ENCODE peak calls at places on chromosomes 11 and 22, in four cellular contexts. Z is astrocyte of the spinal cord, E is HT1080, J is GM23248. F is an unnamed sample.

GRCh38 chr22:31286360-31287255 is 5.7 kb downstream of the PIK3IP1 start:
- DNase-seq in J (no peak), E (no peak), Z (no peak), F (no peak)

GRCh38 chr11:100689141-100689540 is 2.1 kb downstream of the ARHGAP42 start:
- DNase-seq in Z (no peak), E (no peak), J (no peak), F (no peak)

GRCh38 chr11:78740175-78741161 is 165.8 kb upstream of the NARS2 start:
- DNase-seq in E (no peak), J (no peak), Z (no peak), F (no peak)

GRCh38 chr22:19799322-19800190 is 39.0 kb downstream of the TBX1 start:
- DNase-seq in J (peak; percentile 98), E (peak; percentile 76), Z (peak; percentile 94), F (peak; percentile 97)

GRCh38 chr11:112336356-112336886 is 75.8 kb upstream of the PLET1 start:
- DNase-seq in Z (no peak), E (no peak), J (no peak), F (no peak)

GRCh38 chr11:1219836-1220810 is 2.7 kb upstream of the MUC5B start:
- DNase-seq in E (no peak), Z (no peak), J (no peak), F (no peak)

GRCh38 chr11:32919338-32919737 is 26.7 kb downstream of the QSER1 start:
- DNase-seq in E (no peak), J (no peak), Z (no peak), F (no peak)

GRCh38 chr11:1880746-1881441 is 10.8 kb downstream of the PRR33 start:
- DNase-seq in J (no peak), Z (no peak), E (no peak), F (no peak)

GRCh38 chr22:23062616-23063538 is 7.4 kb upstream of the GNAZ start:
- DNase-seq in E (no peak), Z (no peak), J (no peak), F (no peak)

GRCh38 chr22:42717197-42717967 is 3.3 kb downstream of the A4GALT start:
- DNase-seq in E (no peak), Z (no peak), J (peak; percentile 33), F (peak; percentile 45)

GRCh38 chr11:68498903-68499883 is 38.6 kb downstream of the PPP6R3 start:
- DNase-seq in Z (no peak), E (no peak), J (no peak), F (no peak)

GRCh38 chr22:31230155-31230870 is 18.2 kb downstream of the LIMK2 start:
- DNase-seq in Z (peak; percentile 34), E (no peak), J (peak; percentile 42), F (peak; percentile 36)

GRCh38 chr11:134587345-134587744 is 175.3 kb upstream of the B3GAT1 start:
- DNase-seq in J (no peak), E (no peak), Z (no peak), F (no peak)

GRCh38 chr22:50479686-50480085 is 1.7 kb upstream of the ADM2 start:
- DNase-seq in J (no peak), Z (no peak), E (no peak), F (no peak)

GRCh38 chr22:26496456-26496855 is 12.8 kb downstream of the SRRD start:
- DNase-seq in Z (no peak), J (no peak), E (no peak), F (no peak)

GRCh38 chr11:75328426-75329277 is 22.8 kb downstream of the ARRB1 start:
- DNase-seq in J (peak; percentile 86), Z (peak; percentile 61), E (peak; percentile 85), F (peak; percentile 76)

GRCh38 chr11:60563553-60564235 is 48.5 kb downstream of the MS4A13 start:
- DNase-seq in E (peak; percentile 59), Z (no peak), J (no peak), F (peak; percentile 1)

F was measured in fibroblast of mammary gland.